ENCODE peak calls at places on chromosomes 1 and 21, in seven cellular contexts. One of them, this sample, is unnamed.

GRCh38 chr21:42010507-42011493 is 640 bp upstream of the ZBTB21 start:
- DNase-seq in mammary epithelial cell: peak; percentile 37
- DNase-seq in AG09309: no peak
- DNase-seq in endodermal cell: peak; percentile 60
- DNase-seq in IMR-90: no peak
- DNase-seq in AG04449: no peak
- DNase-seq in thoracic aorta: no peak
- DNase-seq in this sample: peak; percentile 61

GRCh38 chr1:183180213-183180612 is 5.9 kb upstream of the LAMC2 start:
- DNase-seq in mammary epithelial cell: peak; percentile 78
- DNase-seq in IMR-90: peak; percentile 85
- DNase-seq in endodermal cell: no peak
- DNase-seq in AG09309: peak; percentile 71
- DNase-seq in AG04449: peak; percentile 61
- DNase-seq in thoracic aorta: peak; percentile 25
- DNase-seq in this sample: no peak

GRCh38 chr1:39250460-39251240 is 46.2 kb downstream of the MACF1 start:
- DNase-seq in mammary epithelial cell: peak; percentile 48
- DNase-seq in IMR-90: peak; percentile 58
- DNase-seq in endodermal cell: no peak
- DNase-seq in AG04449: no peak
- DNase-seq in thoracic aorta: no peak
- DNase-seq in AG09309: no peak
- DNase-seq in this sample: no peak

GRCh38 chr21:38952890-38953289 is 147.2 kb downstream of the ETS2 start:
- DNase-seq in AG04449: no peak
- DNase-seq in thoracic aorta: no peak
- DNase-seq in mammary epithelial cell: no peak
- DNase-seq in AG09309: no peak
- DNase-seq in endodermal cell: no peak
- DNase-seq in IMR-90: no peak
- DNase-seq in this sample: no peak

GRCh38 chr1:227887697-227888403 is 59.9 kb downstream of the WNT9A start:
- DNase-seq in AG09309: no peak
- DNase-seq in thoracic aorta: no peak
- DNase-seq in endodermal cell: peak; percentile 76
- DNase-seq in AG04449: no peak
- DNase-seq in IMR-90: no peak
- DNase-seq in mammary epithelial cell: no peak
- DNase-seq in this sample: peak; percentile 36

GRCh38 chr1:91092503-91092902 is 70.7 kb upstream of the ZNF644 start:
- DNase-seq in mammary epithelial cell: no peak
- DNase-seq in thoracic aorta: no peak
- DNase-seq in IMR-90: no peak
- DNase-seq in endodermal cell: no peak
- DNase-seq in AG04449: no peak
- DNase-seq in AG09309: no peak
- DNase-seq in this sample: no peak

GRCh38 chr1:61087574-61087973 is 5.2 kb downstream of the NFIA start:
- DNase-seq in endodermal cell: no peak
- DNase-seq in thoracic aorta: no peak
- DNase-seq in AG09309: no peak
- DNase-seq in mammary epithelial cell: no peak
- DNase-seq in AG04449: no peak
- DNase-seq in IMR-90: no peak
- DNase-seq in this sample: no peak

GRCh38 chr1:210292276-210292851 is 36.3 kb upstream of the HHAT start:
- DNase-seq in mammary epithelial cell: peak; percentile 26
- DNase-seq in IMR-90: no peak
- DNase-seq in endodermal cell: peak; percentile 95
- DNase-seq in thoracic aorta: no peak
- DNase-seq in AG09309: no peak
- DNase-seq in AG04449: no peak
- DNase-seq in this sample: peak; percentile 59

GRCh38 chr1:119544165-119544762 is 37.3 kb downstream of the HSD3B1 start:
- DNase-seq in endodermal cell: peak; percentile 86
- DNase-seq in IMR-90: no peak
- DNase-seq in mammary epithelial cell: no peak
- DNase-seq in AG04449: no peak
- DNase-seq in thoracic aorta: no peak
- DNase-seq in AG09309: no peak
- DNase-seq in this sample: peak; percentile 37

GRCh38 chr1:53450225-53450624 is 9.0 kb upstream of the DMRTB1 start:
- DNase-seq in mammary epithelial cell: no peak
- DNase-seq in AG04449: no peak
- DNase-seq in thoracic aorta: no peak
- DNase-seq in endodermal cell: peak; percentile 59
- DNase-seq in IMR-90: no peak
- DNase-seq in AG09309: no peak
- DNase-seq in this sample: peak; percentile 51

GRCh38 chr1:17161137-17161700 is 42.0 kb upstream of the PADI2 start:
- DNase-seq in AG09309: no peak
- DNase-seq in IMR-90: peak; percentile 11
- DNase-seq in mammary epithelial cell: no peak
- DNase-seq in AG04449: no peak
- DNase-seq in endodermal cell: no peak
- DNase-seq in thoracic aorta: no peak
- DNase-seq in this sample: no peak

GRCh38 chr1:185720633-185721272 is 13.4 kb upstream of the HMCN1 start:
- DNase-seq in mammary epithelial cell: peak; percentile 28
- DNase-seq in thoracic aorta: no peak
- DNase-seq in endodermal cell: no peak
- DNase-seq in IMR-90: peak; percentile 64
- DNase-seq in AG04449: peak; percentile 36
- DNase-seq in AG09309: peak; percentile 43
- DNase-seq in this sample: no peak

GRCh38 chr1:41689596-41689995 is 205.1 kb upstream of the EDN2 start:
- DNase-seq in AG09309: no peak
- DNase-seq in thoracic aorta: no peak
- DNase-seq in IMR-90: no peak
- DNase-seq in mammary epithelial cell: no peak
- DNase-seq in AG04449: no peak
- DNase-seq in endodermal cell: no peak
- DNase-seq in this sample: no peak

GRCh38 chr1:97553975-97554374 is 366.9 kb downstream of the DPYD start:
- DNase-seq in mammary epithelial cell: no peak
- DNase-seq in AG04449: no peak
- DNase-seq in AG09309: no peak
- DNase-seq in endodermal cell: no peak
- DNase-seq in IMR-90: no peak
- DNase-seq in thoracic aorta: no peak
- DNase-seq in this sample: no peak

GRCh38 chr1:227766653-227767277 is 31.5 kb downstream of the SNAP47 start:
- DNase-seq in AG04449: no peak
- DNase-seq in IMR-90: no peak
- DNase-seq in endodermal cell: no peak
- DNase-seq in thoracic aorta: no peak
- DNase-seq in AG09309: no peak
- DNase-seq in mammary epithelial cell: no peak
- DNase-seq in this sample: no peak

GRCh38 chr1:24159366-24159765 is 16.4 kb upstream of the IL22RA1 start:
- DNase-seq in AG09309: no peak
- DNase-seq in AG04449: no peak
- DNase-seq in thoracic aorta: no peak
- DNase-seq in IMR-90: no peak
- DNase-seq in endodermal cell: peak; percentile 20
- DNase-seq in mammary epithelial cell: no peak
- DNase-seq in this sample: no peak

DNA sequence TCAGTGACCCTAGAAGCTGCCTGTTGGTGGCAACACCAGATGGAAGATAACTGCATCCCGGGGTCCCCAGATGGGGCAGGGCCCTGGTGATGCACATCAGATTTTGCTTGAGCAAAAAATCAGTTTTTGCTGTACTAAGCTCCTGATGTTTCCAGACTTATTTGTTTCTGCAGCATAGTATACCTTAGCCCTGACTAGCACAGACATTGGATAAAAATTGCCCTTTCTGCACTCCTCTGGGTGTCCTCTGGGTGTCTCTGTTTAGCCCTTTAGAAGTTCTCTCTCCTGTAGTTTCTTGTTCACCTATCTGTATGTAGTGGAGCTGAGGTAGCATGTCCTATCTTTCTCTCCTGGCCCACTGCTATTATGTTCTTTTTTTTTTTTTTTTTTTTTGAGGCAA is 30.3 kb upstream of the PLA2G2C start:
- DNase-seq in thoracic aorta: no peak
- DNase-seq in AG04449: no peak
- DNase-seq in IMR-90: peak; percentile 10
- DNase-seq in endodermal cell: peak; percentile 66
- DNase-seq in mammary epithelial cell: peak; percentile 44
- DNase-seq in AG09309: no peak
- DNase-seq in this sample: no peak
- TF ChIP-seq CTCF in thoracic aorta: no peak
- TF ChIP-seq CTCF in AG04449: peak; percentile 18
- TF ChIP-seq CTCF in IMR-90: peak; percentile 34
- TF ChIP-seq CTCF in endodermal cell: peak; percentile 71
- TF ChIP-seq CTCF in mammary epithelial cell: peak; percentile 73
- TF ChIP-seq CTCF in AG09309: no peak
- TF ChIP-seq CTCF in this sample: peak; percentile 21

DNA sequence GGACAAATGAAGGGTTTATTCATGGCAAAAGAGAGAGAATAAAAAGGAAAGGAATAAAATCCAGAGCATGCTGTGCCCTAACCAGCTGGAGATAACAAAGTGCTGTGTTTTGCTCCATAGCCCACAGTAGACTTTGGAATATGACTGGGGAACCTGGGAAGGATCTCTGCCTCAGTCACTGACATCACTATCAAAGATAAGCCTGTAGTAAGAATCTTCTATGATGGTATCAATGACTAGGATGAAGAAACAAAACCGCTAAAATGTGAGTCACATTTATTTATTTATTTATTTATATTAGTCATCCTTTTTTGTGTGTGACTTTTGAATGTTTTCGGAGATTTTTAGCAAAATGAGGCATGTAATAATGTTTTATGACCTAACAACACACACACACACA is 56.3 kb downstream of the NVL start:
- DNase-seq in AG04449: no peak
- DNase-seq in AG09309: peak; percentile 1
- DNase-seq in mammary epithelial cell: no peak
- DNase-seq in thoracic aorta: no peak
- DNase-seq in endodermal cell: no peak
- DNase-seq in IMR-90: peak; percentile 87
- DNase-seq in this sample: no peak
- TF ChIP-seq CTCF in AG04449: no peak
- TF ChIP-seq CTCF in AG09309: no peak
- TF ChIP-seq CTCF in mammary epithelial cell: no peak
- TF ChIP-seq CTCF in thoracic aorta: no peak
- TF ChIP-seq CTCF in endodermal cell: no peak
- TF ChIP-seq CTCF in IMR-90: no peak
- TF ChIP-seq CTCF in this sample: no peak

DNA sequence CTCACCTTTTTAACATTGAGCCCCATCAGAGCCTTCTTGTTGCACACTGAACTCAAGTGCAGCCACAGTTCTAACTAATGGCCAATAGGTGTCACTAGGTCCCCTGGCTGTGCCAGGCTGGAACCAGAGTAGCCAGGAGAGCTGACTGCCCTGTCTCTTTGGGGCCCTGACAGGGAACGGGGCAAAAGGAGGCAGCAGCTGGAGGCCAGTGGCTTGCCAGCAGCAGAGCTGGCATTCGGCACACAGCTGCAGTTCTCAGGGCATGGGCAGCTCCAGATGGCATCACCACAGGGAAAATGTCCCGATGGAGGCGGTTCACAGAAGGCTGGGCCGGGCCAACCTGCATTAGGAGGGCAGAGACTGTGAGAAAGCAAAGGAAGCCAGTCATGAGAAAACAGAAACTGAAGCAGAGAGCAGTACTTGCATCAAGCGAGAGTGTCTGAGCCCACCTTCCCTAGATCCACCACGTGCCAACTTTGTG is 188.6 kb downstream of the FCRL5 start:
- DNase-seq in IMR-90: peak; percentile 22
- DNase-seq in endodermal cell: peak; percentile 84
- DNase-seq in AG09309: no peak
- DNase-seq in AG04449: no peak
- DNase-seq in thoracic aorta: no peak
- DNase-seq in mammary epithelial cell: peak; percentile 17
- DNase-seq in this sample: peak; percentile 27
- TF ChIP-seq CTCF in IMR-90: peak; percentile 43
- TF ChIP-seq CTCF in endodermal cell: peak; percentile 82
- TF ChIP-seq CTCF in AG09309: peak; percentile 82
- TF ChIP-seq CTCF in AG04449: peak; percentile 66
- TF ChIP-seq CTCF in thoracic aorta: no peak
- TF ChIP-seq CTCF in mammary epithelial cell: peak; percentile 60
- TF ChIP-seq CTCF in this sample: peak; percentile 44

GRCh38 chr1:37919277-37919676 is 27.6 kb downstream of the INPP5B start:
- DNase-seq in thoracic aorta: no peak
- DNase-seq in endodermal cell: peak; percentile 76
- DNase-seq in IMR-90: peak; percentile 41
- DNase-seq in AG09309: no peak
- DNase-seq in mammary epithelial cell: peak; percentile 7
- DNase-seq in AG04449: no peak
- DNase-seq in this sample: peak; percentile 27
- TF ChIP-seq CTCF in thoracic aorta: peak; percentile 23
- TF ChIP-seq CTCF in endodermal cell: peak; percentile 83
- TF ChIP-seq CTCF in IMR-90: peak; percentile 45
- TF ChIP-seq CTCF in AG09309: peak; percentile 56
- TF ChIP-seq CTCF in mammary epithelial cell: peak; percentile 65
- TF ChIP-seq CTCF in AG04449: peak; percentile 45
- TF ChIP-seq CTCF in this sample: peak; percentile 43

DNA sequence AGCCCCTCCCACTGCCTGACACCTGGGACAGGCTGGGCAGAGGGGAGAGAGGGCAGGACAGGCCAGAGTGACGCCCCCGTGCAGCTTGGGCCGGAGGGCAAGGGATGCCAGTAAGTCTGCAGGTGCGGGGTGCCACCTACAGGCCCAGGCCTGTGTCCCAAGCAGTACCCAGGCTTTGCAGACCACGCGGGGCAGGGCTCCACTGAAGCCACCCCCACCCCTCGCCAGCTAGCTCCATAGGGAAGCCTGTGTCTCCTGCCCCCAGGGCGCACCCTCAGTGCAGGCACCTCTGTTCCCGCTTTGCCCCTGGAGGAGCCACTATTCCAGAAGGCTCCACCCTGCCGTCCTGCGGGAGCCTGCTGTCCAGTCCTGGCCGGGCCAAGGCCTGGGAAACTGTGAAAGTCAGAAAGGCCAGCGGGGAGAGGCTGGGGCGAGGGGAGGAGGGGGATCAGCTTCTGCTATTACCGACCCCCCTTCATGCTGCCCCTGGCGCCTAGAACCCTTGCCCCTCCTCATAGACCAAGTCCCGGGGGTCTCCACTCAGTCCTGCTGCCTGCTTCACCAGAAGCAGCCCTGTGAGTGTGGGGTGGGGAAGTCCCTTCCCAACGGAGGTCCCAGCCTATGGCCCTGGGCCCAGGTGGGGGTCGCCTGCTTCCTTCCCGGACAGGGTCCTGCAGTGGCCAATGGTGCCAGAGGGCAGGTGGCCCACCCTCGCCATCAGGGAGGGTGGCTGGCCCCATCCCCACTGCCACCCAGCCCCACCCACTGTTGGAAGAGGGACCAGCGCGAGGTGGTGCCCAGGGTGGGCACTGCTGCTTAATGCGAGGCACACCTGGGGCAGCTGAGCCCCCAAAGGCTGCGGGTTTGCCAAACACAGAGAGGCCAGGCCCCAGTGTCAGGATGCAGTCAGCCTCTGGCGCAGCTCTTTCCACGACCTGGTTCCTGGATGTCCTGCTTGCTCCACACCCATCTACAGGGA is 54.4 kb downstream of the KCNAB2 start:
- DNase-seq in mammary epithelial cell: no peak
- DNase-seq in thoracic aorta: no peak
- DNase-seq in endodermal cell: no peak
- DNase-seq in AG09309: no peak
- DNase-seq in AG04449: no peak
- DNase-seq in IMR-90: no peak
- DNase-seq in this sample: peak; percentile 20
- TF ChIP-seq CTCF in mammary epithelial cell: peak; percentile 11
- TF ChIP-seq CTCF in thoracic aorta: no peak
- TF ChIP-seq CTCF in endodermal cell: no peak
- TF ChIP-seq CTCF in AG09309: peak; percentile 10
- TF ChIP-seq CTCF in AG04449: no peak
- TF ChIP-seq CTCF in IMR-90: no peak
- TF ChIP-seq CTCF in this sample: no peak

This sample was measured in glutamatergic neuron.